ENCODE peak calls at places on chromosomes 1 and 21, in nine cellular contexts. One of them, this sample, is unnamed.

GRCh38 chr1:231606712-231607111 is 19.9 kb upstream of the DISC1 start:
- DNase-seq in adrenal gland: no peak
- DNase-seq in non-pigmented ciliary epithelial cell: no peak
- DNase-seq in stimulated activated CD4-positive, alpha-beta T cell treated with anti-CD3 and anti-CD28 coated beads, Interleukin-4, amount 100 ng/mL, for 24 hours: no peak
- DNase-seq in HEK293T: no peak
- DNase-seq in KBM-7: no peak
- DNase-seq in NCI-H460: no peak
- DNase-seq in NCI-H2029 treated with DMSO at 0.1 percent for 48 hours: no peak
- DNase-seq in H54: no peak
- DNase-seq in this sample: no peak

GRCh38 chr1:208177656-208178055 is 66.5 kb downstream of the PLXNA2 start:
- DNase-seq in adrenal gland: no peak
- DNase-seq in non-pigmented ciliary epithelial cell: no peak
- DNase-seq in stimulated activated CD4-positive, alpha-beta T cell treated with anti-CD3 and anti-CD28 coated beads, Interleukin-4, amount 100 ng/mL, for 24 hours: no peak
- DNase-seq in HEK293T: no peak
- DNase-seq in KBM-7: no peak
- DNase-seq in NCI-H460: no peak
- DNase-seq in NCI-H2029 treated with DMSO at 0.1 percent for 48 hours: peak
- DNase-seq in H54: no peak
- DNase-seq in this sample: no peak

GRCh38 chr1:40738831-40739230 is 44.8 kb upstream of the KCNQ4 start:
- DNase-seq in adrenal gland: no peak
- DNase-seq in non-pigmented ciliary epithelial cell: no peak
- DNase-seq in stimulated activated CD4-positive, alpha-beta T cell treated with anti-CD3 and anti-CD28 coated beads, Interleukin-4, amount 100 ng/mL, for 24 hours: no peak
- DNase-seq in HEK293T: no peak
- DNase-seq in KBM-7: no peak
- DNase-seq in NCI-H460: no peak
- DNase-seq in NCI-H2029 treated with DMSO at 0.1 percent for 48 hours: no peak
- DNase-seq in H54: no peak
- DNase-seq in this sample: no peak

GRCh38 chr1:24294757-24295371 is 24.3 kb upstream of the GRHL3 start:
- DNase-seq in adrenal gland: peak
- DNase-seq in non-pigmented ciliary epithelial cell: no peak
- DNase-seq in stimulated activated CD4-positive, alpha-beta T cell treated with anti-CD3 and anti-CD28 coated beads, Interleukin-4, amount 100 ng/mL, for 24 hours: no peak
- DNase-seq in HEK293T: no peak
- DNase-seq in KBM-7: no peak
- DNase-seq in NCI-H460: peak
- DNase-seq in NCI-H2029 treated with DMSO at 0.1 percent for 48 hours: no peak
- DNase-seq in H54: peak
- DNase-seq in this sample: peak

GRCh38 chr1:9539165-9539828 is at the start of gene SLC25A33:
- DNase-seq in adrenal gland: peak
- DNase-seq in non-pigmented ciliary epithelial cell: peak
- DNase-seq in stimulated activated CD4-positive, alpha-beta T cell treated with anti-CD3 and anti-CD28 coated beads, Interleukin-4, amount 100 ng/mL, for 24 hours: peak
- DNase-seq in HEK293T: peak
- DNase-seq in KBM-7: peak
- DNase-seq in NCI-H460: peak
- DNase-seq in NCI-H2029 treated with DMSO at 0.1 percent for 48 hours: peak
- DNase-seq in H54: peak
- DNase-seq in this sample: peak

GRCh38 chr1:230155021-230155420 is 88.0 kb downstream of the GALNT2 start:
- DNase-seq in adrenal gland: no peak
- DNase-seq in non-pigmented ciliary epithelial cell: no peak
- DNase-seq in stimulated activated CD4-positive, alpha-beta T cell treated with anti-CD3 and anti-CD28 coated beads, Interleukin-4, amount 100 ng/mL, for 24 hours: no peak
- DNase-seq in HEK293T: no peak
- DNase-seq in KBM-7: no peak
- DNase-seq in NCI-H460: no peak
- DNase-seq in NCI-H2029 treated with DMSO at 0.1 percent for 48 hours: no peak
- DNase-seq in H54: no peak
- DNase-seq in this sample: no peak

GRCh38 chr1:221949996-221950395 is 208.1 kb upstream of the DUSP10 start:
- DNase-seq in adrenal gland: no peak
- DNase-seq in non-pigmented ciliary epithelial cell: no peak
- DNase-seq in stimulated activated CD4-positive, alpha-beta T cell treated with anti-CD3 and anti-CD28 coated beads, Interleukin-4, amount 100 ng/mL, for 24 hours: no peak
- DNase-seq in HEK293T: no peak
- DNase-seq in KBM-7: no peak
- DNase-seq in NCI-H460: no peak
- DNase-seq in NCI-H2029 treated with DMSO at 0.1 percent for 48 hours: no peak
- DNase-seq in H54: no peak
- DNase-seq in this sample: no peak

GRCh38 chr1:100038401-100039306 is 68.9 kb downstream of the SLC35A3 start:
- DNase-seq in adrenal gland: peak
- DNase-seq in non-pigmented ciliary epithelial cell: no peak
- DNase-seq in stimulated activated CD4-positive, alpha-beta T cell treated with anti-CD3 and anti-CD28 coated beads, Interleukin-4, amount 100 ng/mL, for 24 hours: peak
- DNase-seq in HEK293T: peak
- DNase-seq in KBM-7: peak
- DNase-seq in NCI-H460: no peak
- DNase-seq in NCI-H2029 treated with DMSO at 0.1 percent for 48 hours: peak
- DNase-seq in H54: peak
- DNase-seq in this sample: peak

GRCh38 chr1:33895396-33895795 is 31.5 kb downstream of the HMGB4 start:
- DNase-seq in adrenal gland: no peak
- DNase-seq in non-pigmented ciliary epithelial cell: no peak
- DNase-seq in stimulated activated CD4-positive, alpha-beta T cell treated with anti-CD3 and anti-CD28 coated beads, Interleukin-4, amount 100 ng/mL, for 24 hours: no peak
- DNase-seq in HEK293T: no peak
- DNase-seq in KBM-7: no peak
- DNase-seq in NCI-H460: no peak
- DNase-seq in NCI-H2029 treated with DMSO at 0.1 percent for 48 hours: no peak
- DNase-seq in H54: no peak
- DNase-seq in this sample: no peak

GRCh38 chr1:150061632-150062101 is 5.9 kb upstream of the VPS45 start:
- DNase-seq in adrenal gland: peak
- DNase-seq in non-pigmented ciliary epithelial cell: peak
- DNase-seq in stimulated activated CD4-positive, alpha-beta T cell treated with anti-CD3 and anti-CD28 coated beads, Interleukin-4, amount 100 ng/mL, for 24 hours: no peak
- DNase-seq in HEK293T: no peak
- DNase-seq in KBM-7: no peak
- DNase-seq in NCI-H460: no peak
- DNase-seq in NCI-H2029 treated with DMSO at 0.1 percent for 48 hours: no peak
- DNase-seq in H54: peak
- DNase-seq in this sample: peak

GRCh38 chr1:27682351-27682944 is 10.5 kb upstream of the IFI6 start:
- DNase-seq in adrenal gland: no peak
- DNase-seq in non-pigmented ciliary epithelial cell: no peak
- DNase-seq in stimulated activated CD4-positive, alpha-beta T cell treated with anti-CD3 and anti-CD28 coated beads, Interleukin-4, amount 100 ng/mL, for 24 hours: no peak
- DNase-seq in HEK293T: no peak
- DNase-seq in KBM-7: no peak
- DNase-seq in NCI-H460: no peak
- DNase-seq in NCI-H2029 treated with DMSO at 0.1 percent for 48 hours: no peak
- DNase-seq in H54: no peak
- DNase-seq in this sample: no peak

GRCh38 chr1:35810096-35810860 is 2.5 kb downstream of the AGO4 start:
- DNase-seq in adrenal gland: no peak
- DNase-seq in non-pigmented ciliary epithelial cell: peak
- DNase-seq in stimulated activated CD4-positive, alpha-beta T cell treated with anti-CD3 and anti-CD28 coated beads, Interleukin-4, amount 100 ng/mL, for 24 hours: no peak
- DNase-seq in HEK293T: no peak
- DNase-seq in KBM-7: no peak
- DNase-seq in NCI-H460: no peak
- DNase-seq in NCI-H2029 treated with DMSO at 0.1 percent for 48 hours: no peak
- DNase-seq in H54: no peak
- DNase-seq in this sample: peak

GRCh38 chr1:179775009-179775408 is 31.9 kb downstream of the FAM163A start:
- DNase-seq in adrenal gland: no peak
- DNase-seq in non-pigmented ciliary epithelial cell: no peak
- DNase-seq in stimulated activated CD4-positive, alpha-beta T cell treated with anti-CD3 and anti-CD28 coated beads, Interleukin-4, amount 100 ng/mL, for 24 hours: no peak
- DNase-seq in HEK293T: no peak
- DNase-seq in KBM-7: no peak
- DNase-seq in NCI-H460: no peak
- DNase-seq in NCI-H2029 treated with DMSO at 0.1 percent for 48 hours: peak
- DNase-seq in H54: no peak
- DNase-seq in this sample: no peak

GRCh38 chr1:2587071-2587859 is 688 bp downstream of the PRXL2B start:
- DNase-seq in adrenal gland: no peak
- DNase-seq in non-pigmented ciliary epithelial cell: no peak
- DNase-seq in stimulated activated CD4-positive, alpha-beta T cell treated with anti-CD3 and anti-CD28 coated beads, Interleukin-4, amount 100 ng/mL, for 24 hours: peak
- DNase-seq in HEK293T: no peak
- DNase-seq in KBM-7: peak
- DNase-seq in NCI-H460: no peak
- DNase-seq in NCI-H2029 treated with DMSO at 0.1 percent for 48 hours: no peak
- DNase-seq in H54: no peak
- DNase-seq in this sample: no peak

GRCh38 chr1:3054474-3054873 is 14.5 kb upstream of the PRDM16 start:
- DNase-seq in adrenal gland: no peak
- DNase-seq in non-pigmented ciliary epithelial cell: no peak
- DNase-seq in stimulated activated CD4-positive, alpha-beta T cell treated with anti-CD3 and anti-CD28 coated beads, Interleukin-4, amount 100 ng/mL, for 24 hours: no peak
- DNase-seq in HEK293T: no peak
- DNase-seq in KBM-7: no peak
- DNase-seq in NCI-H460: no peak
- DNase-seq in NCI-H2029 treated with DMSO at 0.1 percent for 48 hours: no peak
- DNase-seq in H54: no peak
- DNase-seq in this sample: no peak

GRCh38 chr21:43847301-43847700 is 17.7 kb upstream of the AGPAT3 start:
- DNase-seq in adrenal gland: no peak
- DNase-seq in non-pigmented ciliary epithelial cell: no peak
- DNase-seq in stimulated activated CD4-positive, alpha-beta T cell treated with anti-CD3 and anti-CD28 coated beads, Interleukin-4, amount 100 ng/mL, for 24 hours: no peak
- DNase-seq in HEK293T: no peak
- DNase-seq in KBM-7: no peak
- DNase-seq in NCI-H460: no peak
- DNase-seq in NCI-H2029 treated with DMSO at 0.1 percent for 48 hours: no peak
- DNase-seq in H54: no peak
- DNase-seq in this sample: no peak

GRCh38 chr1:24045766-24046165 is 65.6 kb upstream of the SRSF10 start:
- DNase-seq in adrenal gland: no peak
- DNase-seq in non-pigmented ciliary epithelial cell: no peak
- DNase-seq in stimulated activated CD4-positive, alpha-beta T cell treated with anti-CD3 and anti-CD28 coated beads, Interleukin-4, amount 100 ng/mL, for 24 hours: no peak
- DNase-seq in HEK293T: no peak
- DNase-seq in KBM-7: no peak
- DNase-seq in NCI-H460: no peak
- DNase-seq in NCI-H2029 treated with DMSO at 0.1 percent for 48 hours: no peak
- DNase-seq in H54: no peak
- DNase-seq in this sample: no peak

GRCh38 chr1:31705080-31705866 is 1.5 kb upstream of the COL16A1 start:
- DNase-seq in adrenal gland: no peak
- DNase-seq in non-pigmented ciliary epithelial cell: no peak
- DNase-seq in stimulated activated CD4-positive, alpha-beta T cell treated with anti-CD3 and anti-CD28 coated beads, Interleukin-4, amount 100 ng/mL, for 24 hours: peak
- DNase-seq in HEK293T: peak
- DNase-seq in KBM-7: peak
- DNase-seq in NCI-H460: peak
- DNase-seq in NCI-H2029 treated with DMSO at 0.1 percent for 48 hours: no peak
- DNase-seq in H54: peak
- DNase-seq in this sample: no peak

GRCh38 chr1:32886012-32886827 is at the start of gene HPCA:
- DNase-seq in adrenal gland: peak
- DNase-seq in non-pigmented ciliary epithelial cell: no peak
- DNase-seq in stimulated activated CD4-positive, alpha-beta T cell treated with anti-CD3 and anti-CD28 coated beads, Interleukin-4, amount 100 ng/mL, for 24 hours: peak
- DNase-seq in HEK293T: peak
- DNase-seq in KBM-7: peak
- DNase-seq in NCI-H460: peak
- DNase-seq in NCI-H2029 treated with DMSO at 0.1 percent for 48 hours: no peak
- DNase-seq in H54: peak
- DNase-seq in this sample: peak

GRCh38 chr1:1922782-1923680 is 4.0 kb upstream of the TMEM52 start:
- DNase-seq in adrenal gland: peak
- DNase-seq in non-pigmented ciliary epithelial cell: no peak
- DNase-seq in stimulated activated CD4-positive, alpha-beta T cell treated with anti-CD3 and anti-CD28 coated beads, Interleukin-4, amount 100 ng/mL, for 24 hours: no peak
- DNase-seq in HEK293T: no peak
- DNase-seq in KBM-7: no peak
- DNase-seq in NCI-H460: no peak
- DNase-seq in NCI-H2029 treated with DMSO at 0.1 percent for 48 hours: no peak
- DNase-seq in H54: peak
- DNase-seq in this sample: no peak

GRCh38 chr1:59926381-59927243 is at the start of gene CYP2J2:
- DNase-seq in adrenal gland: peak
- DNase-seq in non-pigmented ciliary epithelial cell: no peak
- DNase-seq in stimulated activated CD4-positive, alpha-beta T cell treated with anti-CD3 and anti-CD28 coated beads, Interleukin-4, amount 100 ng/mL, for 24 hours: peak
- DNase-seq in HEK293T: peak
- DNase-seq in KBM-7: no peak
- DNase-seq in NCI-H460: peak
- DNase-seq in NCI-H2029 treated with DMSO at 0.1 percent for 48 hours: peak
- DNase-seq in H54: no peak
- DNase-seq in this sample: peak

GRCh38 chr1:15741183-15741850 is 982 bp upstream of the TMEM82 start:
- DNase-seq in adrenal gland: peak
- DNase-seq in non-pigmented ciliary epithelial cell: no peak
- DNase-seq in stimulated activated CD4-positive, alpha-beta T cell treated with anti-CD3 and anti-CD28 coated beads, Interleukin-4, amount 100 ng/mL, for 24 hours: peak
- DNase-seq in HEK293T: peak
- DNase-seq in KBM-7: peak
- DNase-seq in NCI-H460: peak
- DNase-seq in NCI-H2029 treated with DMSO at 0.1 percent for 48 hours: peak
- DNase-seq in H54: peak
- DNase-seq in this sample: peak

GRCh38 chr1:211698161-211699026 is 23.0 kb upstream of the NEK2 start:
- DNase-seq in adrenal gland: peak
- DNase-seq in non-pigmented ciliary epithelial cell: no peak
- DNase-seq in stimulated activated CD4-positive, alpha-beta T cell treated with anti-CD3 and anti-CD28 coated beads, Interleukin-4, amount 100 ng/mL, for 24 hours: peak
- DNase-seq in HEK293T: peak
- DNase-seq in KBM-7: peak
- DNase-seq in NCI-H460: peak
- DNase-seq in NCI-H2029 treated with DMSO at 0.1 percent for 48 hours: peak
- DNase-seq in H54: peak
- DNase-seq in this sample: peak

GRCh38 chr1:114853584-114853983 is 1.1 kb upstream of the SYCP1 start:
- DNase-seq in adrenal gland: no peak
- DNase-seq in non-pigmented ciliary epithelial cell: no peak
- DNase-seq in stimulated activated CD4-positive, alpha-beta T cell treated with anti-CD3 and anti-CD28 coated beads, Interleukin-4, amount 100 ng/mL, for 24 hours: no peak
- DNase-seq in HEK293T: no peak
- DNase-seq in KBM-7: no peak
- DNase-seq in NCI-H460: no peak
- DNase-seq in NCI-H2029 treated with DMSO at 0.1 percent for 48 hours: no peak
- DNase-seq in H54: no peak
- DNase-seq in this sample: no peak